ENCODE peak calls at places on chromosomes 2 and 18, in ten cellular contexts. P is lower lobe of right lung, A is psoas muscle, Q is right cardiac atrium, H is Karpas-422, S is coronary artery, C is fibroblast of lung, Z is neural progenitor cell, O is PC-3, B is uterus. G is an unnamed sample.
A peak's percentile ranks its signal among the peaks of the same experiment; 100 is the strongest.

GRCh38 chr18:23798249-23798648 is 109.0 kb downstream of the LAMA3 start:
- DNase-seq in Z (no peak), O (no peak), Q (no peak), H (no peak), A (peak; percentile 21), C (no peak), S (no peak), P (no peak), B (peak; percentile 40), G (no peak)

GRCh38 chr2:224807153-224807964 is 91.2 kb upstream of the CCDC195 start:
- DNase-seq in S (no peak), Q (no peak), Z (no peak), B (no peak), C (no peak), H (no peak), O (peak; percentile 28), P (no peak), A (no peak), G (no peak)

GRCh38 chr2:149219853-149220252 is 110.5 kb upstream of the LYPD6 start:
- DNase-seq in A (no peak), H (no peak), P (no peak), Q (no peak), O (no peak), C (no peak), S (no peak), B (no peak), Z (no peak), G (no peak)

GRCh38 chr2:27270680-27271079 is 4.6 kb upstream of the DNAJC5G start:
- DNase-seq in C (no peak), Z (no peak), B (no peak), S (no peak), H (no peak), Q (no peak), P (no peak), A (no peak), O (no peak), G (no peak)

GRCh38 chr2:120858361-120858760 is 122.7 kb downstream of the GLI2 start:
- DNase-seq in H (no peak), C (no peak), P (peak; percentile 24), Q (peak; percentile 33), Z (no peak), O (no peak), S (no peak), A (no peak), B (no peak), G (no peak)

GRCh38 chr2:235901243-235901642 is 266.9 kb downstream of the GBX2 start:
- DNase-seq in Q (no peak), S (no peak), P (no peak), Z (no peak), O (peak; percentile 36), B (no peak), C (no peak), H (no peak), A (no peak), G (no peak)

GRCh38 chr2:219002395-219003266 is 9.4 kb upstream of the CRYBA2 start:
- DNase-seq in Q (peak; percentile 74), A (peak; percentile 41), O (peak; percentile 74), B (no peak), S (no peak), C (peak; percentile 12), Z (peak; percentile 90), P (peak; percentile 85), H (no peak), G (peak; percentile 29)

GRCh38 chr18:46250084-46250811 is 146.1 kb downstream of the HAUS1 start:
- DNase-seq in Q (no peak), C (peak; percentile 92), O (peak; percentile 83), B (no peak), S (no peak), H (peak; percentile 94), P (no peak), Z (no peak), A (no peak), G (no peak)

GRCh38 chr18:45566025-45566740 is 49.1 kb upstream of the SLC14A2 start:
- DNase-seq in A (peak; percentile 50), Z (no peak), H (no peak), Q (peak; percentile 67), C (peak; percentile 97), S (no peak), B (peak; percentile 64), P (no peak), O (no peak), G (no peak)

GRCh38 chr18:8758466-8758865 is 53.1 kb downstream of the MTCL1 start:
- DNase-seq in H (no peak), O (no peak), Z (no peak), S (no peak), B (no peak), C (no peak), P (no peak), Q (no peak), A (no peak), G (no peak)

GRCh38 chr2:219627105-219628100 is at the start of gene SLC4A3:
- DNase-seq in H (no peak), C (peak; percentile 36), A (no peak), S (no peak), Z (peak; percentile 86), Q (peak; percentile 77), O (peak; percentile 51), B (peak; percentile 24), P (no peak), G (no peak)

GRCh38 chr18:43590182-43590903 is 313.1 kb upstream of the SYT4 start:
- DNase-seq in A (no peak), C (no peak), Z (no peak), H (no peak), O (peak; percentile 25), B (no peak), Q (peak; percentile 50), P (no peak), S (no peak), G (no peak)

GRCh38 chr18:2656237-2657042 is 914 bp downstream of the SMCHD1 start:
- DNase-seq in Z (peak; percentile 59), S (peak; percentile 87), C (peak; percentile 53), A (peak; percentile 60), H (peak; percentile 74), Q (peak; percentile 84), O (peak; percentile 25), P (peak; percentile 79), B (peak; percentile 47), G (peak; percentile 44)

GRCh38 chr2:147133273-147133901 is 711.4 kb upstream of the ACVR2A start:
- DNase-seq in B (no peak), O (peak; percentile 76), S (no peak), P (no peak), Z (no peak), Q (no peak), H (no peak), A (no peak), C (peak; percentile 66), G (no peak)

GRCh38 chr18:79825913-79826312 is 28.2 kb downstream of the KCNG2 start:
- DNase-seq in S (no peak), C (no peak), Q (peak; percentile 82), P (peak; percentile 69), Z (no peak), B (no peak), O (no peak), A (no peak), H (no peak), G (no peak)

DNA sequence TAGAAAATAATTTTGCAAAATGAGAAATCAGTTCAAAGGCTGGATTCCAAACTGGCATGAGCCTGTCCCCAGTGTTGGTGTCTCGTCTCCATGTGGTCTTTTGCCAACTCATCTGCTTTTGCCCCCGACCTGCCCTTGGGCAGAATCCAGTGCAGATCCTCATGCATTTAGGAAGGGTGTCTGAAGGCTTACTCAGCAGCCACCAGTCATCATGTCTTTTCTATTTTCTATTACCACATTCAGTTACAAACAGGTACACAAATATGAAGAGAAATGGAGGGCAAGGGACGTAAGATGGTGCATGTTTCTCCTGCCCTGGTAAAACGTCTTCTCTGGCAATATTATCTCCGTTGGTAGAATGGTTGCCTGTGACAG is 43.5 kb downstream of the E2F6 start:
- DNase-seq in C (no peak), H (no peak), P (no peak), S (no peak), A (no peak), O (no peak), Q (no peak), Z (no peak), B (no peak), G (no peak)
- H3K27ac ChIP-seq in C (no peak overlapping the region), H (no peak overlapping the region), P (no peak overlapping the region), S (no peak overlapping the region), A (peak overlapping the region; percentile 80), O (no peak overlapping the region), Q (peak overlapping the region; percentile 94), Z (no peak overlapping the region), B (no peak overlapping the region), G (no peak overlapping the region)

GRCh38 chr18:10142056-10142455 is 228.2 kb downstream of the VAPA start:
- DNase-seq in O (no peak), H (no peak), C (no peak), Q (no peak), Z (no peak), A (no peak), S (no peak), P (no peak), B (no peak), G (no peak)
- H3K27ac ChIP-seq in O (no peak overlapping the region), H (no peak overlapping the region), C (no peak overlapping the region), Q (no peak overlapping the region), Z (no peak overlapping the region), A (no peak overlapping the region), S (peak overlapping the region; percentile 37), P (no peak overlapping the region), B (no peak overlapping the region), G (no peak overlapping the region)

DNA sequence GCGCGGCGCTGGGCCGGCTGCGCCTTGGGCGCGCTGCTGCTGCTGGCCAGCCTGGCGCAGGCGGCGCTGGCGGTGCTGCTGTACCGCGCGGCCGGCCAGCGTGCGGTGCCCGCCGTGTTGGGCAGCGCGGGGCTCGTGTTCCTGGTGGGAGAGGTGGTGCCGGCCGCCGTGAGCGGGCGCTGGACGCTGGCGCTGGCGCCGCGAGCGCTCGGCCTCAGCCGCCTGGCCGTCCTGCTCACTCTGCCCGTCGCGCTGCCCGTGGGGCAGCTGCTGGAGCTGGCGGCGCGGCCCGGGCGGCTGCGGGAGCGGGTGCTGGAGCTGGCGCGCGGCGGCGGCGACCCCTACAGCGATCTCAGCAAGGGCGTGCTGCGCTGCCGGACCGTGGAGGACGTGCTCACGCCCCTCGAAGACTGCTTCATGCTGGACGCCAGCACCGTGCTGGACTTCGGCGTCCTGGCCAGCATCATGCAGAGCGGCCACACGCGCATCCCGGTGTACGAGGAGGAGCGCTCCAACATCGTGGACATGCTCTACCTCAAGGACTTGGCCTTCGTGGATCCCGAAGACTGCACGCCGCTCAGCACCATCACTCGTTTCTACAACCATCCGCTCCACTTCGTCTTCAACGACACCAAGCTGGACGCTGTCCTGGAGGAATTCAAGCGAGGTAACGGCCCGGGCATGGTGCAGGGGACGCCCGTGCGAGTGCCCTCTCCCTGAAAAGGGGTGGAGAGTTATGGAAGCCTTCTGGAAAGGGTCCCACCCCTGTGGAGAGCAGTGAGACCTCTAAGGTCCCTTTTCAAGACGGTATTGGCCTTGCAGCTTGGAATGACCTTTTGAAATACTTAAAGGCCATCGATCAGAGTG is 1.0 kb downstream of the CNNM3 start:
- DNase-seq in Q (peak; percentile 70), A (no peak), S (no peak), P (no peak), H (no peak), Z (peak; percentile 62), C (peak; percentile 39), O (peak; percentile 22), B (no peak), G (no peak)
- H3K27ac ChIP-seq in Q (peak overlapping the region; percentile 96), A (peak overlapping the region; percentile 97), S (peak overlapping the region; percentile 97), P (no peak overlapping the region), H (no peak overlapping the region), Z (no peak overlapping the region), C (no peak overlapping the region), O (no peak overlapping the region), B (peak overlapping the region; percentile 27), G (peak overlapping the region; percentile 37)

DNA sequence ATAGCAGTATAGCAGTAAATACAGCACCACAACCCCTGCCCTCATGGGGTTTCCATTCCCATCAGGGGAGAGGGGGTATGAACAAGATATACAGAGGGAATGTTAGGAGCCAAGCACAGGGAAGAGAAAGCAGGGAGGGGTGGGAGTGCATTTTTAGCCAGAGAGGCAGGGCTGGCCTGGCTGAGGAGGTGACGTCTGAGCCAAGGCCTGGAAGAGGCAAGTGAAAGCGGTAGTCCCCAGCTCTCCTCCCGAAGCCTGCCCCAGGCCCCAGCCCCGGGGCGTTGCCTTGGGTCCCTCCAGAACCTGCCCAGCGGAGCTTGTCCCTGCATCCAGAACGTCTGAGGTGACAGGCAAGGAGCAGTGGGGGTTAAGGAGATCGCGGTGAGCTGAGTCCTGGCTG is 45.1 kb upstream of the FOSL2 start:
- DNase-seq in S (no peak), Q (peak; percentile 58), B (no peak), P (peak; percentile 32), C (no peak), H (no peak), O (no peak), A (peak; percentile 16), Z (no peak), G (no peak)
- H3K27ac ChIP-seq in S (no peak overlapping the region), Q (no peak overlapping the region), B (no peak overlapping the region), P (no peak overlapping the region), C (no peak overlapping the region), H (no peak overlapping the region), O (no peak overlapping the region), A (peak overlapping the region; percentile 85), Z (no peak overlapping the region), G (no peak overlapping the region)

G was measured in substantia nigra.